ENCODE peak calls at places on chromosomes 7 and 10, in eight cellular contexts. One of them, this sample, is unnamed.

GRCh38 chr7:149196151-149196704 is 882 bp downstream of the ZNF282 start:
- DNase-seq in NB4: peak
- DNase-seq in AG04450: no peak
- DNase-seq in GM10248: no peak
- DNase-seq in nephron progenitor cell: peak
- DNase-seq in Caco-2: no peak
- DNase-seq in mucosa of descending colon: peak
- DNase-seq in RWPE2: no peak
- DNase-seq in this sample: no peak

GRCh38 chr7:47255441-47255840 is 326.5 kb downstream of the TNS3 start:
- DNase-seq in AG04450: no peak
- DNase-seq in GM10248: no peak
- DNase-seq in RWPE2: no peak
- DNase-seq in mucosa of descending colon: no peak
- DNase-seq in nephron progenitor cell: no peak
- DNase-seq in Caco-2: no peak
- DNase-seq in NB4: no peak
- DNase-seq in this sample: no peak

GRCh38 chr7:100396421-100396982 is 23.2 kb downstream of the PILRA start:
- DNase-seq in AG04450: no peak
- DNase-seq in GM10248: peak
- DNase-seq in nephron progenitor cell: no peak
- DNase-seq in RWPE2: no peak
- DNase-seq in mucosa of descending colon: no peak
- DNase-seq in NB4: peak
- DNase-seq in Caco-2: no peak
- DNase-seq in this sample: no peak

GRCh38 chr10:77037735-77038411 is 599.7 kb downstream of the KCNMA1 start:
- DNase-seq in RWPE2: no peak
- DNase-seq in NB4: peak
- DNase-seq in Caco-2: no peak
- DNase-seq in mucosa of descending colon: no peak
- DNase-seq in GM10248: no peak
- DNase-seq in nephron progenitor cell: no peak
- DNase-seq in AG04450: no peak
- DNase-seq in this sample: no peak

GRCh38 chr7:81308643-81309354 is 389.9 kb upstream of the SEMA3C start:
- DNase-seq in NB4: no peak
- DNase-seq in RWPE2: no peak
- DNase-seq in GM10248: no peak
- DNase-seq in AG04450: no peak
- DNase-seq in nephron progenitor cell: no peak
- DNase-seq in Caco-2: no peak
- DNase-seq in mucosa of descending colon: no peak
- DNase-seq in this sample: no peak

GRCh38 chr7:142338633-142339501 is 81.0 kb upstream of the PRSS58 start:
- DNase-seq in GM10248: no peak
- DNase-seq in AG04450: no peak
- DNase-seq in RWPE2: no peak
- DNase-seq in mucosa of descending colon: no peak
- DNase-seq in NB4: peak
- DNase-seq in nephron progenitor cell: peak
- DNase-seq in Caco-2: peak
- DNase-seq in this sample: no peak

GRCh38 chr10:128476845-128477244 is 350.6 kb upstream of the MKI67 start:
- DNase-seq in RWPE2: no peak
- DNase-seq in GM10248: no peak
- DNase-seq in NB4: no peak
- DNase-seq in mucosa of descending colon: no peak
- DNase-seq in AG04450: no peak
- DNase-seq in Caco-2: no peak
- DNase-seq in nephron progenitor cell: no peak
- DNase-seq in this sample: no peak

GRCh38 chr10:77857272-77857671 is 69.3 kb downstream of the DLG5 start:
- DNase-seq in mucosa of descending colon: no peak
- DNase-seq in GM10248: no peak
- DNase-seq in RWPE2: no peak
- DNase-seq in Caco-2: peak
- DNase-seq in NB4: peak
- DNase-seq in AG04450: no peak
- DNase-seq in nephron progenitor cell: no peak
- DNase-seq in this sample: no peak

GRCh38 chr10:118522791-118523498 is 72.5 kb downstream of the PRLHR start:
- DNase-seq in NB4: peak
- DNase-seq in AG04450: no peak
- DNase-seq in GM10248: no peak
- DNase-seq in Caco-2: no peak
- DNase-seq in mucosa of descending colon: no peak
- DNase-seq in nephron progenitor cell: no peak
- DNase-seq in RWPE2: peak
- DNase-seq in this sample: no peak

GRCh38 chr7:19404912-19405329 is 259.7 kb upstream of the FERD3L start:
- DNase-seq in mucosa of descending colon: no peak
- DNase-seq in NB4: peak
- DNase-seq in GM10248: no peak
- DNase-seq in RWPE2: peak
- DNase-seq in Caco-2: no peak
- DNase-seq in AG04450: peak
- DNase-seq in nephron progenitor cell: no peak
- DNase-seq in this sample: no peak

GRCh38 chr7:123355576-123356195 is 155.9 kb upstream of the SLC13A1 start:
- DNase-seq in NB4: peak
- DNase-seq in mucosa of descending colon: no peak
- DNase-seq in Caco-2: peak
- DNase-seq in AG04450: no peak
- DNase-seq in RWPE2: no peak
- DNase-seq in GM10248: no peak
- DNase-seq in nephron progenitor cell: no peak
- DNase-seq in this sample: no peak

GRCh38 chr7:93923946-93924345 is 2.4 kb downstream of the GNG11 start:
- DNase-seq in nephron progenitor cell: no peak
- DNase-seq in AG04450: no peak
- DNase-seq in Caco-2: no peak
- DNase-seq in GM10248: no peak
- DNase-seq in mucosa of descending colon: no peak
- DNase-seq in NB4: no peak
- DNase-seq in RWPE2: no peak
- DNase-seq in this sample: no peak

GRCh38 chr7:93920496-93921189 is 892 bp upstream of the GNG11 start:
- DNase-seq in RWPE2: no peak
- DNase-seq in nephron progenitor cell: no peak
- DNase-seq in AG04450: no peak
- DNase-seq in mucosa of descending colon: no peak
- DNase-seq in Caco-2: no peak
- DNase-seq in GM10248: no peak
- DNase-seq in NB4: no peak
- DNase-seq in this sample: no peak

GRCh38 chr7:93921190-93921585 is 347 bp upstream of the GNG11 start:
- DNase-seq in GM10248: no peak
- DNase-seq in NB4: no peak
- DNase-seq in RWPE2: no peak
- DNase-seq in Caco-2: no peak
- DNase-seq in AG04450: no peak
- DNase-seq in mucosa of descending colon: no peak
- DNase-seq in nephron progenitor cell: no peak
- DNase-seq in this sample: no peak

GRCh38 chr7:93923291-93923690 is 1.8 kb downstream of the GNG11 start:
- DNase-seq in AG04450: no peak
- DNase-seq in nephron progenitor cell: no peak
- DNase-seq in NB4: peak
- DNase-seq in GM10248: no peak
- DNase-seq in Caco-2: no peak
- DNase-seq in RWPE2: no peak
- DNase-seq in mucosa of descending colon: no peak
- DNase-seq in this sample: no peak

GRCh38 chr7:93921607-93922446 is at the start of gene GNG11:
- DNase-seq in mucosa of descending colon: peak
- DNase-seq in Caco-2: no peak
- DNase-seq in nephron progenitor cell: peak
- DNase-seq in GM10248: peak
- DNase-seq in NB4: peak
- DNase-seq in AG04450: no peak
- DNase-seq in RWPE2: peak
- DNase-seq in this sample: peak
- TF ChIP-seq CTCF in mucosa of descending colon: no peak
- TF ChIP-seq CTCF in Caco-2: no peak
- TF ChIP-seq CTCF in nephron progenitor cell: no peak
- TF ChIP-seq CTCF in GM10248: no peak
- TF ChIP-seq CTCF in NB4: no peak
- TF ChIP-seq CTCF in AG04450: no peak
- TF ChIP-seq CTCF in RWPE2: no peak
- TF ChIP-seq CTCF in this sample: no peak

GRCh38 chr7:16099302-16099832 is 322.0 kb downstream of the CRPPA start:
- DNase-seq in nephron progenitor cell: no peak
- DNase-seq in AG04450: no peak
- DNase-seq in RWPE2: no peak
- DNase-seq in NB4: no peak
- DNase-seq in mucosa of descending colon: no peak
- DNase-seq in GM10248: no peak
- DNase-seq in Caco-2: no peak
- DNase-seq in this sample: no peak
- TF ChIP-seq CTCF in nephron progenitor cell: no peak
- TF ChIP-seq CTCF in AG04450: no peak
- TF ChIP-seq CTCF in RWPE2: no peak
- TF ChIP-seq CTCF in NB4: no peak
- TF ChIP-seq CTCF in mucosa of descending colon: no peak
- TF ChIP-seq CTCF in GM10248: no peak
- TF ChIP-seq CTCF in Caco-2: no peak
- TF ChIP-seq CTCF in this sample: no peak

GRCh38 chr7:135414208-135414607 is 95.7 kb downstream of the CNOT4 start:
- DNase-seq in nephron progenitor cell: no peak
- DNase-seq in Caco-2: no peak
- DNase-seq in AG04450: no peak
- DNase-seq in GM10248: no peak
- DNase-seq in NB4: no peak
- DNase-seq in RWPE2: no peak
- DNase-seq in mucosa of descending colon: no peak
- DNase-seq in this sample: no peak

GRCh38 chr7:135416431-135416830 is 93.5 kb downstream of the CNOT4 start:
- DNase-seq in AG04450: no peak
- DNase-seq in GM10248: no peak
- DNase-seq in NB4: no peak
- DNase-seq in Caco-2: no peak
- DNase-seq in RWPE2: no peak
- DNase-seq in nephron progenitor cell: no peak
- DNase-seq in mucosa of descending colon: no peak
- DNase-seq in this sample: no peak

GRCh38 chr7:135410546-135410942 is 99.4 kb downstream of the CNOT4 start:
- DNase-seq in AG04450: no peak
- DNase-seq in RWPE2: no peak
- DNase-seq in NB4: no peak
- DNase-seq in GM10248: no peak
- DNase-seq in mucosa of descending colon: no peak
- DNase-seq in Caco-2: no peak
- DNase-seq in nephron progenitor cell: no peak
- DNase-seq in this sample: no peak

GRCh38 chr7:135411098-135411497 is 98.8 kb downstream of the CNOT4 start:
- DNase-seq in mucosa of descending colon: no peak
- DNase-seq in AG04450: no peak
- DNase-seq in NB4: no peak
- DNase-seq in nephron progenitor cell: no peak
- DNase-seq in RWPE2: no peak
- DNase-seq in Caco-2: no peak
- DNase-seq in GM10248: no peak
- DNase-seq in this sample: no peak

GRCh38 chr7:135414850-135415439 is 95.0 kb downstream of the CNOT4 start:
- DNase-seq in RWPE2: no peak
- DNase-seq in GM10248: no peak
- DNase-seq in Caco-2: peak
- DNase-seq in AG04450: peak
- DNase-seq in NB4: peak
- DNase-seq in mucosa of descending colon: no peak
- DNase-seq in nephron progenitor cell: peak
- DNase-seq in this sample: no peak
- TF ChIP-seq CTCF in RWPE2: peak
- TF ChIP-seq CTCF in GM10248: peak
- TF ChIP-seq CTCF in Caco-2: peak
- TF ChIP-seq CTCF in AG04450: peak
- TF ChIP-seq CTCF in NB4: peak
- TF ChIP-seq CTCF in mucosa of descending colon: no peak
- TF ChIP-seq CTCF in nephron progenitor cell: peak
- TF ChIP-seq CTCF in this sample: peak

GRCh38 chr10:17235136-17235535 is 7.1 kb downstream of the VIM start:
- DNase-seq in NB4: peak
- DNase-seq in GM10248: no peak
- DNase-seq in Caco-2: no peak
- DNase-seq in AG04450: no peak
- DNase-seq in RWPE2: no peak
- DNase-seq in mucosa of descending colon: no peak
- DNase-seq in nephron progenitor cell: no peak
- DNase-seq in this sample: no peak
- TF ChIP-seq CTCF in NB4: no peak
- TF ChIP-seq CTCF in GM10248: no peak
- TF ChIP-seq CTCF in Caco-2: no peak
- TF ChIP-seq CTCF in AG04450: no peak
- TF ChIP-seq CTCF in RWPE2: no peak
- TF ChIP-seq CTCF in mucosa of descending colon: no peak
- TF ChIP-seq CTCF in nephron progenitor cell: no peak
- TF ChIP-seq CTCF in this sample: no peak

GRCh38 chr7:55448526-55448925 is 83.4 kb downstream of the LANCL2 start:
- DNase-seq in GM10248: no peak
- DNase-seq in mucosa of descending colon: no peak
- DNase-seq in RWPE2: no peak
- DNase-seq in Caco-2: no peak
- DNase-seq in AG04450: no peak
- DNase-seq in NB4: no peak
- DNase-seq in nephron progenitor cell: no peak
- DNase-seq in this sample: no peak
- TF ChIP-seq CTCF in GM10248: no peak
- TF ChIP-seq CTCF in mucosa of descending colon: no peak
- TF ChIP-seq CTCF in RWPE2: no peak
- TF ChIP-seq CTCF in Caco-2: no peak
- TF ChIP-seq CTCF in AG04450: no peak
- TF ChIP-seq CTCF in NB4: no peak
- TF ChIP-seq CTCF in nephron progenitor cell: no peak
- TF ChIP-seq CTCF in this sample: no peak

GRCh38 chr7:2242541-2243482 is 786 bp downstream of the NUDT1 start:
- DNase-seq in nephron progenitor cell: peak
- DNase-seq in AG04450: no peak
- DNase-seq in RWPE2: no peak
- DNase-seq in NB4: peak
- DNase-seq in Caco-2: peak
- DNase-seq in mucosa of descending colon: peak
- DNase-seq in GM10248: no peak
- DNase-seq in this sample: no peak
- TF ChIP-seq CTCF in nephron progenitor cell: no peak
- TF ChIP-seq CTCF in AG04450: no peak
- TF ChIP-seq CTCF in RWPE2: no peak
- TF ChIP-seq CTCF in NB4: no peak
- TF ChIP-seq CTCF in Caco-2: no peak
- TF ChIP-seq CTCF in mucosa of descending colon: no peak
- TF ChIP-seq CTCF in GM10248: no peak
- TF ChIP-seq CTCF in this sample: no peak

This sample was measured in progenitor cell of endocrine pancreas.